ENCODE peak calls at places on chromosome 4, in ten cellular contexts. L is GM06990; K is thoracic aorta; F is WTC11; O is activated T-helper 1 cell treated with anti-CD3 and anti-CD28 coated beads, Interleukin-2, amount 50 U/mL, for 16 hours; Z is occipital lobe; W is GM23248; P is pons; V is CD4-positive, alpha-beta memory T cell; B is NCI-H2029. N is an unnamed sample.
A peak's percentile ranks its signal among the peaks of the same experiment; 100 is the strongest.

GRCh38 chr4:89837385-89837995 is 529 bp upstream of the SNCA start:
- DNase-seq in L (peak; percentile 1), K (no peak), F (peak; percentile 66), O (no peak), Z (peak; percentile 48), W (peak; percentile 20), P (peak; percentile 84), V (no peak), B (no peak), N (peak; percentile 8)

GRCh38 chr4:40325406-40326019 is 9.6 kb upstream of the CHRNA9 start:
- DNase-seq in L (no peak), K (no peak), F (peak; percentile 41), O (peak; percentile 49), Z (no peak), W (peak; percentile 86), P (no peak), V (peak; percentile 80), B (peak; percentile 57), N (no peak)

GRCh38 chr4:126869967-126870366 is 762.8 kb upstream of the INTU start:
- DNase-seq in L (no peak), K (no peak), F (no peak), O (no peak), Z (no peak), W (no peak), P (no peak), V (no peak), B (no peak), N (no peak)

GRCh38 chr4:165079476-165079875 is 25.8 kb downstream of the TRIM75 start:
- DNase-seq in L (no peak), K (no peak), F (no peak), O (no peak), Z (no peak), W (no peak), P (peak; percentile 34), V (no peak), B (peak; percentile 63), N (no peak)

GRCh38 chr4:135238940-135239339 is 1037.4 kb upstream of the PABPC4L start:
- DNase-seq in L (no peak), K (no peak), F (no peak), O (no peak), Z (no peak), W (no peak), P (no peak), V (no peak), B (no peak), N (no peak)

GRCh38 chr4:127686656-127687055 is 43.5 kb upstream of the SLC25A31 start:
- DNase-seq in L (no peak), K (no peak), F (no peak), O (no peak), Z (no peak), W (peak; percentile 11), P (no peak), V (no peak), B (no peak), N (no peak)

GRCh38 chr4:6641164-6641970 is 882 bp downstream of the MRFAP1 start:
- DNase-seq in L (no peak), K (no peak), F (no peak), O (no peak), Z (no peak), W (peak; percentile 87), P (no peak), V (peak; percentile 63), B (peak; percentile 25), N (no peak)

GRCh38 chr4:26130173-26130572 is 190.6 kb upstream of the RBPJ start:
- DNase-seq in L (peak; percentile 75), K (no peak), F (no peak), O (no peak), Z (no peak), W (no peak), P (no peak), V (no peak), B (no peak), N (no peak)

GRCh38 chr4:122243785-122244184 is 91.7 kb downstream of the BLTP1 start:
- DNase-seq in L (no peak), K (no peak), F (no peak), O (no peak), Z (no peak), W (no peak), P (no peak), V (no peak), B (no peak), N (no peak)

GRCh38 chr4:78940752-78941151 is 1.5 kb upstream of the PAQR3 start:
- DNase-seq in L (no peak), K (no peak), F (no peak), O (no peak), Z (no peak), W (no peak), P (no peak), V (no peak), B (no peak), N (no peak)

GRCh38 chr4:17514865-17515264 is at the start of gene CLRN2:
- DNase-seq in L (no peak), K (no peak), F (no peak), O (no peak), Z (no peak), W (no peak), P (no peak), V (no peak), B (no peak), N (no peak)

GRCh38 chr4:109075617-109076016 is 226.8 kb downstream of the COL25A1 start:
- DNase-seq in L (no peak), K (no peak), F (no peak), O (no peak), Z (no peak), W (no peak), P (no peak), V (no peak), B (no peak), N (no peak)

GRCh38 chr4:41006141-41006540 is 208.2 kb downstream of the APBB2 start:
- DNase-seq in L (no peak), K (no peak), F (no peak), O (no peak), Z (no peak), W (peak; percentile 47), P (no peak), V (no peak), B (no peak), N (no peak)